ENCODE peak calls at places on chromosome 13, in five cellular contexts. M is BJ, F is SW480, Q is germinal center, I is COLO829. N is an unnamed sample.

GRCh38 chr13:75876371-75877050 is 240.4 kb downstream of the LMO7 start:
- DNase-seq in M (no peak), Q (peak), F (peak), I (peak), N (peak)

GRCh38 chr13:50222569-50223332 is 207.5 kb downstream of the KCNRG start:
- DNase-seq in Q (no peak), M (peak), I (no peak), F (no peak), N (no peak)

GRCh38 chr13:30808600-30808999 is 73.3 kb downstream of the ALOX5AP start:
- DNase-seq in M (no peak), Q (no peak), F (no peak), I (no peak), N (no peak)

GRCh38 chr13:87661471-87661870 is 9.7 kb upstream of the SLITRK5 start:
- DNase-seq in F (no peak), M (no peak), Q (no peak), I (peak), N (no peak)

GRCh38 chr13:28355822-28356371 is 139.0 kb downstream of the FLT1 start:
- DNase-seq in M (no peak), I (no peak), Q (no peak), F (no peak), N (no peak)

GRCh38 chr13:109645831-109646230 is 140.6 kb downstream of the IRS2 start:
- DNase-seq in I (no peak), M (no peak), F (no peak), Q (no peak), N (no peak)

GRCh38 chr13:58051807-58052375 is 420.3 kb downstream of the PCDH17 start:
- DNase-seq in F (no peak), M (no peak), I (no peak), Q (no peak), N (no peak)

GRCh38 chr13:95896302-95896701 is 156.9 kb downstream of the UGGT2 start:
- DNase-seq in F (no peak), Q (no peak), M (no peak), I (no peak), N (no peak)

GRCh38 chr13:64054306-64054705 is 2638.7 kb upstream of the PCDH20 start:
- DNase-seq in Q (no peak), M (no peak), F (no peak), I (no peak), N (no peak)

GRCh38 chr13:59513686-59514085 is 650.0 kb downstream of the DIAPH3 start:
- DNase-seq in M (no peak), F (no peak), I (no peak), Q (no peak), N (no peak)

GRCh38 chr13:79686441-79686840 is 205.5 kb downstream of the NDFIP2 start:
- DNase-seq in Q (no peak), I (no peak), F (no peak), M (no peak), N (no peak)

GRCh38 chr13:113848431-113849260 is 15.2 kb downstream of the GAS6 start:
- DNase-seq in I (no peak), M (no peak), Q (no peak), F (peak), N (no peak)

GRCh38 chr13:46624353-46624752 is 71.4 kb downstream of the LRCH1 start:
- DNase-seq in M (no peak), I (no peak), Q (no peak), F (no peak), N (no peak)

GRCh38 chr13:21894091-21894490 is 223.2 kb downstream of the FGF9 start:
- DNase-seq in Q (no peak), I (no peak), M (no peak), F (no peak), N (no peak)

GRCh38 chr13:41905600-41906254 is 55.2 kb downstream of the VWA8 start:
- DNase-seq in Q (peak), M (no peak), F (peak), I (peak), N (peak)

GRCh38 chr13:20291675-20292074 is 59.6 kb upstream of the GJB6 start:
- DNase-seq in M (no peak), Q (no peak), F (no peak), I (no peak), N (no peak)

GRCh38 chr13:110116072-110116487 is 190.9 kb downstream of the COL4A1 start:
- DNase-seq in Q (peak), F (no peak), M (no peak), I (peak), N (peak)

GRCh38 chr13:40187836-40188591 is 478.4 kb downstream of the FOXO1 start:
- DNase-seq in I (no peak), M (no peak), F (no peak), Q (no peak), N (no peak)

GRCh38 chr13:109964164-109964563 is 177.8 kb upstream of the IRS2 start:
- DNase-seq in I (no peak), M (no peak), Q (no peak), F (no peak), N (no peak)

GRCh38 chr13:110023729-110024645 is 237.6 kb upstream of the IRS2 start:
- DNase-seq in M (no peak), Q (no peak), I (no peak), F (no peak), N (no peak)

GRCh38 chr13:39385621-39386231 is 217.3 kb downstream of the LHFPL6 start:
- DNase-seq in I (no peak), Q (no peak), M (no peak), F (no peak), N (no peak)

GRCh38 chr13:27264181-27264580 is 6.4 kb upstream of the RASL11A start:
- DNase-seq in M (peak), Q (no peak), F (no peak), I (no peak), N (no peak)

GRCh38 chr13:27442797-27443196 is 7.6 kb downstream of the MTIF3 start:
- DNase-seq in M (no peak), Q (no peak), F (no peak), I (no peak), N (no peak)

GRCh38 chr13:97058896-97059295 is 64.6 kb upstream of the OXGR1 start:
- DNase-seq in M (no peak), I (no peak), F (no peak), Q (no peak), N (no peak)

GRCh38 chr13:110758195-110758594 is 44.7 kb downstream of the ING1 start:
- DNase-seq in M (no peak), F (no peak), Q (no peak), I (no peak), N (no peak)

GRCh38 chr13:114161028-114161556 is 18.0 kb upstream of the CFAP97D2 start:
- DNase-seq in M (no peak), I (no peak), Q (no peak), F (no peak), N (no peak)

GRCh38 chr13:50594276-50594970 is 249.1 kb downstream of the DLEU7 start:
- DNase-seq in M (no peak), I (no peak), Q (peak), F (no peak), N (peak)

GRCh38 chr13:47326061-47326460 is 429.2 kb upstream of the HTR2A start:
- DNase-seq in I (no peak), Q (no peak), M (no peak), F (no peak), N (no peak)

GRCh38 chr13:101648766-101649489 is 196.5 kb downstream of the ITGBL1 start:
- DNase-seq in F (no peak), M (no peak), I (no peak), Q (no peak), N (no peak)

GRCh38 chr13:99528547-99528946 is 27.3 kb downstream of the TM9SF2 start:
- DNase-seq in M (no peak), F (peak), Q (peak), I (no peak), N (peak)

GRCh38 chr13:26050568-26051230 is 1.1 kb downstream of the SHISA2 start:
- DNase-seq in F (no peak), I (no peak), M (no peak), Q (no peak), N (no peak)

GRCh38 chr13:23850134-23850533 is 39.1 kb downstream of the MIPEP start:
- DNase-seq in M (no peak), Q (no peak), F (no peak), I (no peak), N (no peak)

GRCh38 chr13:39565036-39565949 is 37.7 kb downstream of the LHFPL6 start:
- DNase-seq in F (peak), Q (no peak), I (peak), M (peak), N (peak)

GRCh38 chr13:52034616-52035226 is 10.2 kb downstream of the UTP14C start:
- DNase-seq in I (no peak), Q (no peak), F (no peak), M (no peak), N (no peak)

GRCh38 chr13:32639502-32640105 is 53.4 kb downstream of the PDS5B start:
- DNase-seq in I (peak), F (peak), Q (peak), M (no peak), N (peak)

GRCh38 chr13:20390526-20391175 is 135.0 kb downstream of the CRYL1 start:
- DNase-seq in Q (no peak), M (no peak), I (no peak), F (no peak), N (no peak)

GRCh38 chr13:43268632-43269031 is 245.2 kb downstream of the DNAJC15 start:
- DNase-seq in I (no peak), M (no peak), Q (no peak), F (no peak), N (no peak)

GRCh38 chr13:75178436-75178835 is 303.5 kb downstream of the TBC1D4 start:
- DNase-seq in M (no peak), I (no peak), F (no peak), Q (no peak), N (no peak)

GRCh38 chr13:30735025-30735967 is at the start of gene ALOX5AP:
- DNase-seq in Q (peak), I (no peak), F (no peak), M (no peak), N (no peak)

GRCh38 chr13:73656863-73657262 is 477.3 kb downstream of the KLF12 start:
- DNase-seq in Q (no peak), I (no peak), F (no peak), M (no peak), N (no peak)